ENCODE peak calls at places on chromosomes 13 and 19, in six cellular contexts. P, C, T, Q, I and G are unnamed samples.

GRCh38 chr19:44807162-44807561 is 1.7 kb upstream of the BCAM start:
- DNase-seq in Q (no peak), T (no peak), P (peak), I (no peak), C (peak), G (peak)

GRCh38 chr13:107721436-107721835 is 493.9 kb downstream of the LIG4 start:
- DNase-seq in Q (no peak), C (no peak), P (no peak), T (no peak), I (no peak), G (no peak)

GRCh38 chr19:48491793-48492123 is 19.9 kb downstream of the LMTK3 start:
- DNase-seq in Q (no peak), P (no peak), T (no peak), C (no peak), I (no peak), G (no peak)

GRCh38 chr13:41547253-41548000 is 90.1 kb downstream of the RGCC start:
- DNase-seq in Q (no peak), C (no peak), T (no peak), I (peak), P (no peak), G (no peak)

GRCh38 chr13:85093808-85094207 is 705.4 kb downstream of the SLITRK6 start:
- DNase-seq in Q (no peak), I (peak), P (no peak), C (no peak), T (no peak), G (peak)

GRCh38 chr19:28972144-28972543 is 240.8 kb downstream of the UQCRFS1 start:
- DNase-seq in I (no peak), C (no peak), T (no peak), Q (no peak), P (no peak), G (no peak)

GRCh38 chr13:102724923-102725322 is 30.1 kb upstream of the METTL21C start:
- DNase-seq in C (no peak), Q (no peak), T (no peak), I (peak), P (no peak), G (peak)

GRCh38 chr19:10230904-10231623 is at the start of gene S1PR2:
- DNase-seq in C (peak), I (peak), T (peak), Q (peak), P (peak), G (no peak)

GRCh38 chr19:6616011-6616410 is 25.1 kb upstream of the CD70 start:
- DNase-seq in C (no peak), T (no peak), P (no peak), Q (no peak), I (peak), G (peak)

GRCh38 chr13:30618186-30618937 is 642 bp downstream of the USPL1 start:
- DNase-seq in P (peak), Q (no peak), T (no peak), I (no peak), C (no peak), G (peak)

GRCh38 chr13:40401911-40402776 is 264.3 kb downstream of the FOXO1 start:
- DNase-seq in Q (peak), T (no peak), P (peak), C (peak), I (peak), G (peak)

GRCh38 chr19:17751103-17751911 is at the start of gene FCHO1:
- DNase-seq in Q (no peak), I (no peak), T (no peak), P (peak), C (no peak), G (no peak)

GRCh38 chr19:756232-756631 is 5.3 kb downstream of the MISP start:
- DNase-seq in P (peak), Q (no peak), C (peak), I (peak), T (no peak), G (peak)

GRCh38 chr19:1651061-1651547 is 1.3 kb downstream of the TCF3 start:
- DNase-seq in C (no peak), I (peak), Q (peak), P (peak), T (peak), G (no peak)

GRCh38 chr19:10752237-10752912 is 34.5 kb downstream of the DNM2 start:
- DNase-seq in C (no peak), T (no peak), Q (no peak), P (no peak), I (no peak), G (no peak)

GRCh38 chr13:96822900-96823299 is 171.4 kb downstream of the OXGR1 start:
- DNase-seq in T (peak), P (peak), C (peak), I (peak), Q (no peak), G (peak)

GRCh38 chr19:29690842-29691241 is 24.2 kb downstream of the C19orf12 start:
- DNase-seq in T (no peak), C (no peak), I (peak), Q (no peak), P (no peak), G (no peak)

GRCh38 chr13:40637644-40638043 is 28.8 kb downstream of the FOXO1 start:
- DNase-seq in T (no peak), Q (no peak), I (no peak), C (no peak), P (peak), G (no peak)

DNA sequence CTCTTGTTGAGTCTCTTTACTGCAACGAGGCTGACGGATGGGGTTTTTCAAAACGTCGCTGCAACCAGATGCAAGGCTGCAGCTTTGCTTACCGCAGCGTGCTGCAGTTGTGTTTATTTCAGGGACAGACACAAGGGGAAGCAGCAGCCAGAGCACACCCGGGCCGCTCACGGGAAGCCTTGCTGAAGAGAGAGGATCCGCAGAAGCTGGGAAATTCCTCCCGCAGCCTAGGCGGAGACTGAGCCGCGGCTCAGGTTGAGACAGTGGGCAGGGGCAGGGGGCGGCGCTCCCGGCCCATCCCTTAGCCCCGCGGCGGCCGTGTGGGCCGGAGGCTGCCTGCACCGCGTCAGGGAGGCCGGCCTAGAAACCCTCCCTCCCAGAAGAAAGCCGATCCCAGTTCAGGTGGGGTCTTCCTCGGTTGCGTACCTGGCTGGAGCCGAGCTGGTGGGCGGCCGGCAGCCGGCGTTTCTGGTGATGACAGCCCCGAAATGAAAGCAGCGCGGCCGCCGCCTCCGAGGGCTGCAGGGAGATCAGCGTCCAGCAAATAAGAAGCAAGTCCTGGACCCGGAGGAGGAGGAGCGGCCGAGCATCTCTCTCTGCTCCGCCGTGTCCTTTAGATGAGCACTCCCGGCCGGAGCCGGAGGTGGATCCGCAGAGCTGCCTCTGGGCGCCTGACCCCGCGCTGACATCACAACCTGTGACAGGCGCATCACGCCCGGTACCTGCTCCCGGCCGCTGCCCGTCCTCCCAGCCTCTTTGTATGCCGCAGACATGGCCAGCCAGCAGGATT is at the start of gene FRY:
- DNase-seq in T (peak), C (peak), P (peak), Q (peak), I (peak), G (no peak)
- TF ChIP-seq CTCF in T (no peak), C (peak), P (no peak), Q (no peak), I (peak), G (no peak)

GRCh38 chr13:68993154-68993553 is 1114.5 kb upstream of the ATXN8OS start:
- DNase-seq in P (no peak), T (no peak), I (no peak), Q (no peak), C (no peak), G (no peak)

GRCh38 chr13:68996671-68997030 is 1111.0 kb upstream of the ATXN8OS start:
- DNase-seq in C (no peak), Q (no peak), T (no peak), I (no peak), P (no peak), G (no peak)

DNA sequence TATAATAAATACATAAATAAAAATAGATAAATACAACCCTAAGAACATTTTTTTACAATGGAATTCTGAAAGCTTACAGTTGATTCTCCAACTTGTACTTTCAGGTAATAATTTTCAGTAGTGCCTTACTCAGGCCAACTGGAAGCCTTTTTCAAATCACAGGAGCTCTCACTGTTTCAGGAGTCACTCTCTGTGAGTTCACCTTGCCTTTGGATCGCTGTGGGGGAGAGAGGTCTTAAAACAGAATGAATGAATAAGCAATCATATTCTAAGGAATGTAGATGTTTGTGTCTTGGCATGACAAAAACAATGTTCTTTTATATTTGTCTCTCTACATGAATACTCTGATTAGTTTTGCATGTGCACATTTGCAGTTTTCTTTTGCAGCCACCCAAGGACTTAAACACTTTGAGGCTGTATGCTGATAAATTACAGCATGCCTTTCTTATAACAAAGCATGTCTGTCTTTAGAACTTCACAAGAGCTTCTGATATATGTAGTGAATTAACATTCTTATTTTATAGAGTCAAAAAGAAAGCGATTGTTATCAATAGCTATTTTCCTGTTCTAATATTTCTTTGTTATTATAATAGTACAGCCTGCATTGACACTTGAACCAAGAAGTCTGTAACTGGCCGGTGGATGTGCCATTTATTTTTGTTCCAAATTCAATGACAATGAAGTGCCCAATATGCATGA is 1111.5 kb upstream of the ATXN8OS start:
- DNase-seq in P (no peak), T (no peak), C (no peak), Q (no peak), I (no peak), G (no peak)
- TF ChIP-seq CTCF in P (no peak), T (no peak), C (no peak), Q (no peak), I (no peak), G (no peak)

GRCh38 chr19:42942187-42942789 is 5.3 kb upstream of the PSG7 start:
- DNase-seq in I (no peak), Q (no peak), P (no peak), T (peak), C (no peak), G (no peak)
- TF ChIP-seq CTCF in I (peak), Q (no peak), P (peak), T (peak), C (no peak), G (peak)

GRCh38 chr19:3302755-3303154 is 63.6 kb upstream of the NFIC start:
- DNase-seq in I (no peak), Q (no peak), C (no peak), P (no peak), T (no peak), G (no peak)
- TF ChIP-seq CTCF in I (no peak), Q (no peak), C (no peak), P (no peak), T (no peak), G (peak)

GRCh38 chr13:72886272-72887062 is 104.5 kb downstream of the PIBF1 start:
- DNase-seq in T (no peak), I (peak), C (no peak), P (no peak), Q (no peak), G (no peak)

GRCh38 chr13:72889496-72889895 is 107.6 kb downstream of the PIBF1 start:
- DNase-seq in C (no peak), P (no peak), Q (no peak), I (no peak), T (no peak), G (no peak)

GRCh38 chr13:72884111-72884510 is 102.2 kb downstream of the PIBF1 start:
- DNase-seq in P (no peak), I (peak), Q (no peak), T (no peak), C (no peak), G (no peak)
- TF ChIP-seq CTCF in P (no peak), I (no peak), Q (no peak), T (no peak), C (no peak), G (no peak)

DNA sequence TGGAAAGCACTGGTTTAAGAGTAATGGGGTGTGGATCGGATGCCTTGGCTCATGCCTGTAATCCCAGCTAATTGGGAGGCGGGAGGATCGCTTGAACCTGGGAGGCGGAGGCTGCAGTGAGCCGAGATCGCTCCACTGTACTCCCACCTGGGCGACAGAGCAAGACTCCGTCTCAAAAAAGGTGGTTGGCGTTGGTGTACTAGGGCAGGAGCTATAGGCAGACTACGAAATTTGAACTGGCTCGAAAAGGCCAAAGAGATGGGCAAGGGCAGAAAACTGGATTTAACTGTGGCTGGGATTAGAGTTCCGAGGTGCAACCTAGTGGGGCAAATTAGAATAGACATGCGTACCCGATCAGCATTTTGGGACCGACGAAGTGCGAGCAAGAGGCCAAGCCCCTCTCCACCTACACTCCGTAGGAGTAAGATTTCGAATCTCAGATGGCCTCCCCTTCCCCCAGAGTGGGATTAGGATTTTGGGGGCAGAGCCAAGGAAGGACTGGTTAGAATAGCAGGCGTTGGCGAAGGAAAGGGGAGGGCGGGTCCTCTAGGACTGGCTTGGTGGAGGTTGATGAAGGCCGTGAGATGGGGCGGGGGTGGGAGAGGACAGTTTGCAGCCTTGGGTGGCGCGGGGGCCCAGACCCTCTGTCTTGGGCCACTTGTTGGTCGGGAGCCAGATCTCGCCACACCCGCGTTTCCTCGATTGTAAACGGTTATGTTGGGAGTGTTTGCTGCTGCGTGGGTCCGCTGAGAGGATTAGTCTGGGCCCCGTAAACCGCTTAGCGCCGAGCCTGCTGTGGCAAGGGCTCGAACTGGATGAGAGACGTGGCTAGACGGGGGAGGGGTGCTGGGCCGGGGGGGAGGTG is 2.0 kb upstream of the INAFM1 start:
- DNase-seq in T (no peak), P (peak), C (peak), Q (no peak), I (no peak), G (no peak)
- TF ChIP-seq CTCF in T (no peak), P (no peak), C (no peak), Q (no peak), I (no peak), G (peak)

DNA sequence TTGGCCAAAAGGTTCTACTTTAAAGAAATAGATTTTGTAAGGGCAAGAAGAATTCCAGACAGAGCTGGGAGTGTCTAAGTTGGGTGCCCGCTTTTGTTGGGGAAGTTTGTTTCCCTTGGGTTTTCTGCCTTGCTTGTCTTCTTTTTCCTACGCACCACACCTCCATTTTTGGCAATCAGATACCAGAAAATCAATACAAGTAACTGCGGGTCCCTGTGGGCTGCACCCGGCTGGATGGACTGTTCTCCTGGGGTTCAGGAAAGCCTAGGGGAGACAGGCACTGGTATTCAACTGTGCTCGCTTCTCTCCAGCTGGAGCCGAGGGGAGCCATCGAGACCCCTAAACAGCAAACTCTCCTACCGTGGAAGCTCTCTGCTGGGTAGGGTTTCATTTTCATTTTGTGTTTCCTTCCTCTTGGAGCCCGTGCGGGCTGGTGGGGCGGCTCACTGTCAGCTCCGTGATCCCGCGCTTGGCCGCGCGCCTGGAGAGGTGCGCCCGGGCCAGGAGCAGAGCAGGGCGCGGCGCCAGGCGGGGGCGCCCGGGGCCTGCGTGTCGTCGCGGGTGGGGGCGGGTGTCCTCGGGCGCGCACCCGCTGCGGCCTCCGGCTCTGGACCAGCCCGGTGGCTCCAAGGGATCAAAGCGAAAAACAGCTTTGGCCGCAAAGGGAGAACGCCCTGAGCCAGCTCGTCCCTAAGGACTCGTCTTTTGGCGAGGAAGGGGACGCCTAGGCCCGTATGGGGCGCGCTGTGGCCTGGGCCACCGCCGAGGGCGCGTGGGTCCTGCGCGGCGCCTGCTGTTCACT is 347.2 kb downstream of the ZNF536 start:
- DNase-seq in P (peak), C (no peak), T (peak), Q (peak), I (peak), G (peak)
- TF ChIP-seq CTCF in P (no peak), C (no peak), T (no peak), Q (no peak), I (no peak), G (peak)